ENCODE peak calls at places on chromosome 17, in eight cellular contexts. C is CD4-positive, CD25-positive, alpha-beta regulatory T cell; E is AG08395; S is T-helper 1 cell; I is tibial artery; L is M059J; W is dermis blood vessel endothelial cell; M is stomach. Q is an unnamed sample.

GRCh38 chr17:21163101-21163500 is 36.3 kb downstream of the DHRS7B start:
- DNase-seq in C (no peak), M (no peak), W (no peak), L (no peak), E (no peak), I (no peak), S (no peak), Q (no peak)

GRCh38 chr17:29241015-29241963 is 5.4 kb upstream of the CRYBA1 start:
- DNase-seq in W (peak; percentile 89), E (peak; percentile 94), C (no peak), L (peak; percentile 98), S (no peak), M (no peak), I (peak; percentile 78), Q (peak; percentile 92)

GRCh38 chr17:13699261-13699660 is 97.5 kb upstream of the HS3ST3A1 start:
- DNase-seq in M (no peak), L (no peak), I (no peak), W (no peak), E (no peak), S (no peak), C (no peak), Q (no peak)

GRCh38 chr17:82795615-82796014 is 43.8 kb downstream of the TBCD start:
- DNase-seq in M (no peak), E (no peak), L (no peak), S (no peak), C (no peak), I (no peak), W (no peak), Q (no peak)

GRCh38 chr17:82844796-82845162 is 5.0 kb upstream of the ZNF750 start:
- DNase-seq in W (peak; percentile 47), I (peak; percentile 8), L (no peak), M (no peak), C (no peak), E (no peak), S (no peak), Q (no peak)

GRCh38 chr17:30091771-30092170 is 24.8 kb upstream of the NSRP1 start:
- DNase-seq in I (no peak), S (no peak), C (no peak), L (peak; percentile 80), E (peak; percentile 73), W (peak; percentile 66), M (no peak), Q (peak; percentile 67)

GRCh38 chr17:16215002-16215272 is 397 bp downstream of the NCOR1 start:
- DNase-seq in S (peak; percentile 15), M (peak; percentile 47), L (peak; percentile 46), W (peak; percentile 64), E (peak; percentile 25), I (peak; percentile 27), C (peak; percentile 24), Q (peak; percentile 57)

GRCh38 chr17:18259621-18260331 is 686 bp upstream of the MIEF2 start:
- DNase-seq in E (no peak), C (no peak), S (no peak), M (no peak), I (no peak), L (peak; percentile 81), W (no peak), Q (no peak)

GRCh38 chr17:45771473-45771959 is 12.6 kb upstream of the CRHR1 start:
- DNase-seq in L (no peak), C (no peak), W (no peak), S (no peak), E (no peak), I (no peak), M (no peak), Q (no peak)

GRCh38 chr17:45432405-45433113 is at the start of gene ARHGAP27:
- DNase-seq in L (peak; percentile 56), W (peak; percentile 68), S (peak; percentile 29), C (no peak), M (peak; percentile 54), E (peak; percentile 42), I (peak; percentile 51), Q (peak; percentile 48)

GRCh38 chr17:76497979-76498885 is 3.0 kb downstream of the RHBDF2 start:
- DNase-seq in M (peak; percentile 81), C (no peak), W (peak; percentile 92), I (peak; percentile 72), L (peak; percentile 94), E (peak; percentile 78), S (no peak), Q (peak; percentile 83)

GRCh38 chr17:39676198-39676819 is 8.1 kb downstream of the PNMT start:
- DNase-seq in L (peak; percentile 42), S (no peak), M (peak; percentile 84), W (no peak), C (peak; percentile 64), E (no peak), I (peak; percentile 84), Q (no peak)